ENCODE peak calls at places on chromosomes 12 and 14, in ten cellular contexts. Q is tibial artery; G is WTC11; R is astrocyte of the spinal cord; B is effector memory CD4-positive, alpha-beta T cell; V is ovary; L is hypothalamus; Y is left kidney; K is retina; W is stimulated activated CD8-positive, alpha-beta memory T cell treated with anti-CD3 and anti-CD28 coated beads, Interleukin-4, amount 100 ng/mL, for 48 hours. N is an unnamed sample.

GRCh38 chr12:98162906-98163678 is 352.3 kb upstream of the TMPO start:
- DNase-seq in Q (no peak), G (no peak), R (no peak), B (no peak), V (no peak), L (no peak), Y (no peak), K (no peak), W (no peak), N (no peak)

GRCh38 chr12:89319111-89319510 is 33.2 kb downstream of the DUSP6 start:
- DNase-seq in Q (no peak), G (no peak), R (no peak), B (no peak), V (no peak), L (no peak), Y (peak), K (no peak), W (no peak), N (no peak)

GRCh38 chr12:47707905-47708543 is 2.2 kb upstream of the RPAP3 start:
- DNase-seq in Q (no peak), G (no peak), R (no peak), B (no peak), V (no peak), L (no peak), Y (no peak), K (no peak), W (no peak), N (no peak)

GRCh38 chr12:19140381-19141236 is 11.1 kb downstream of the PLEKHA5 start:
- DNase-seq in Q (no peak), G (no peak), R (no peak), B (no peak), V (no peak), L (no peak), Y (peak), K (no peak), W (no peak), N (no peak)

GRCh38 chr12:52217223-52217622 is 15.8 kb upstream of the KRT7 start:
- DNase-seq in Q (no peak), G (no peak), R (no peak), B (no peak), V (peak), L (no peak), Y (no peak), K (no peak), W (no peak), N (no peak)

GRCh38 chr14:38546932-38547551 is 291.1 kb upstream of the CLEC14A start:
- DNase-seq in Q (no peak), G (no peak), R (no peak), B (no peak), V (no peak), L (no peak), Y (no peak), K (no peak), W (no peak), N (no peak)

GRCh38 chr12:64825143-64826011 is 930 bp downstream of the TBC1D30 start:
- DNase-seq in Q (no peak), G (peak), R (no peak), B (no peak), V (no peak), L (no peak), Y (peak), K (peak), W (peak), N (no peak)

GRCh38 chr12:115918763-115919162 is 358.7 kb downstream of the MED13L start:
- DNase-seq in Q (no peak), G (no peak), R (no peak), B (no peak), V (no peak), L (no peak), Y (no peak), K (no peak), W (no peak), N (no peak)

GRCh38 chr12:7154042-7154441 is 23.9 kb downstream of the CLSTN3 start:
- DNase-seq in Q (no peak), G (no peak), R (no peak), B (no peak), V (no peak), L (no peak), Y (no peak), K (no peak), W (no peak), N (no peak)

GRCh38 chr12:15918066-15918465 is 6.9 kb downstream of the DERA start:
- DNase-seq in Q (no peak), G (no peak), R (no peak), B (no peak), V (no peak), L (no peak), Y (peak), K (peak), W (no peak), N (no peak)

GRCh38 chr14:69049675-69050074 is 70.6 kb upstream of the ACTN1 start:
- DNase-seq in Q (peak), G (no peak), R (peak), B (no peak), V (peak), L (no peak), Y (no peak), K (no peak), W (no peak), N (no peak)